ENCODE peak calls at places on chromosomes 7 and 10, in five cellular contexts. V, D, C, P and M are unnamed samples.

GRCh38 chr10:112215342-112215774 is 31.8 kb upstream of the GPAM start:
- DNase-seq in V (no peak), D (peak), C (no peak), P (no peak), M (no peak)

GRCh38 chr10:6530211-6530840 is 49.8 kb downstream of the PRKCQ start:
- DNase-seq in V (no peak), D (peak), C (no peak), P (no peak), M (no peak)

GRCh38 chr10:49191349-49191748 is 3.2 kb upstream of the TMEM273 start:
- DNase-seq in V (no peak), D (no peak), C (no peak), P (no peak), M (no peak)

GRCh38 chr10:28254290-28254985 is 48.4 kb downstream of the MPP7 start:
- DNase-seq in V (peak), D (peak), C (no peak), P (peak), M (no peak)

GRCh38 chr7:140200102-140200989 is 23.6 kb upstream of the KDM7A start:
- DNase-seq in V (peak), D (peak), C (peak), P (peak), M (peak)

GRCh38 chr7:105776986-105777910 is 99.2 kb downstream of the ATXN7L1 start:
- DNase-seq in V (no peak), D (no peak), C (no peak), P (no peak), M (no peak)

GRCh38 chr7:33674804-33675411 is 230.4 kb upstream of the BMPER start:
- DNase-seq in V (no peak), D (no peak), C (no peak), P (no peak), M (no peak)

GRCh38 chr7:129832701-129833227 is 120.0 kb downstream of the UBE2H start:
- DNase-seq in V (no peak), D (no peak), C (no peak), P (no peak), M (no peak)